ENCODE peak calls at places on chromosomes 1 and 21, in seven cellular contexts. D, A, N, Y, K, B and O are unnamed samples.

GRCh38 chr1:80825067-80825466 is 975.7 kb upstream of the ADGRL2 start:
- DNase-seq in D (no peak), A (no peak), N (no peak), Y (no peak), K (no peak), B (no peak), O (no peak)

GRCh38 chr1:44029260-44029910 is 1.9 kb downstream of the SLC6A9 start:
- DNase-seq in D (no peak), A (no peak), N (no peak), Y (peak; percentile 86), K (no peak), B (no peak), O (peak; percentile 92)

GRCh38 chr1:219397511-219397910 is 215.4 kb downstream of the ZC3H11B start:
- DNase-seq in D (no peak), A (no peak), N (no peak), Y (no peak), K (no peak), B (no peak), O (no peak)

GRCh38 chr1:31785020-31785946 is 21.1 kb upstream of the ADGRB2 start:
- DNase-seq in D (peak; percentile 25), A (no peak), N (no peak), Y (no peak), K (no peak), B (no peak), O (peak; percentile 37)

GRCh38 chr1:185733818-185734709 is at the start of gene HMCN1:
- DNase-seq in D (peak; percentile 29), A (no peak), N (peak; percentile 13), Y (no peak), K (no peak), B (peak; percentile 88), O (peak; percentile 88)

GRCh38 chr1:34166191-34167090 is 1.4 kb upstream of the CSMD2 start:
- DNase-seq in D (peak; percentile 90), A (no peak), N (no peak), Y (no peak), K (no peak), B (no peak), O (no peak)

GRCh38 chr1:162530318-162530984 is 31.1 kb upstream of the UAP1 start:
- DNase-seq in D (no peak), A (no peak), N (no peak), Y (no peak), K (no peak), B (no peak), O (peak; percentile 99)

GRCh38 chr1:108828074-108828961 is 28.6 kb downstream of the AKNAD1 start:
- DNase-seq in D (peak; percentile 76), A (peak; percentile 34), N (peak; percentile 81), Y (peak; percentile 52), K (peak; percentile 53), B (peak; percentile 85), O (peak; percentile 50)

GRCh38 chr1:47554082-47554481 is 116.2 kb downstream of the FOXD2 start:
- DNase-seq in D (no peak), A (no peak), N (no peak), Y (no peak), K (no peak), B (no peak), O (no peak)

GRCh38 chr1:51189421-51190073 is 46.5 kb upstream of the RNF11 start:
- DNase-seq in D (no peak), A (peak; percentile 6), N (peak; percentile 66), Y (peak; percentile 78), K (peak; percentile 18), B (no peak), O (peak; percentile 37)

GRCh38 chr1:230144010-230144614 is 77.1 kb downstream of the GALNT2 start:
- DNase-seq in D (no peak), A (no peak), N (no peak), Y (peak; percentile 81), K (no peak), B (no peak), O (no peak)

GRCh38 chr1:39754026-39754569 is 15.4 kb downstream of the PPIE start:
- DNase-seq in D (no peak), A (no peak), N (no peak), Y (no peak), K (no peak), B (no peak), O (no peak)

GRCh38 chr1:179707406-179707805 is 35.7 kb upstream of the FAM163A start:
- DNase-seq in D (no peak), A (no peak), N (no peak), Y (no peak), K (no peak), B (no peak), O (peak; percentile 89)

GRCh38 chr1:161505892-161506173 is 576 bp downstream of the FCGR2A start:
- DNase-seq in D (no peak), A (no peak), N (no peak), Y (no peak), K (no peak), B (no peak), O (no peak)

GRCh38 chr21:44730951-44731579 is 19.7 kb upstream of the TSPEAR start:
- DNase-seq in D (no peak), A (no peak), N (no peak), Y (no peak), K (no peak), B (no peak), O (no peak)

GRCh38 chr1:179228783-179229213 is 679 bp downstream of the ABL2 start:
- DNase-seq in D (peak; percentile 36), A (no peak), N (peak; percentile 33), Y (no peak), K (peak; percentile 7), B (peak; percentile 63), O (peak; percentile 75)

GRCh38 chr1:235557495-235557894 is 53.2 kb upstream of the B3GALNT2 start:
- DNase-seq in D (no peak), A (no peak), N (peak; percentile 36), Y (no peak), K (peak; percentile 0), B (no peak), O (no peak)

GRCh38 chr1:26191739-26192138 is 1.3 kb downstream of the CATSPER4 start:
- DNase-seq in D (no peak), A (no peak), N (peak; percentile 50), Y (no peak), K (no peak), B (no peak), O (no peak)